ENCODE peak calls at places on chromosomes 7 and 10, in nine cellular contexts. One of them, this sample, is unnamed.
A peak's percentile ranks its signal among the peaks of the same experiment; 100 is the strongest.

GRCh38 chr7:116284390-116284789 is 74.1 kb downstream of the TES start:
- DNase-seq in EH: peak; percentile 52
- DNase-seq in stimulated activated CD4-positive, alpha-beta T cell treated with anti-CD3 and anti-CD28 coated beads, Interleukin-4, amount 100 ng/mL, for 48 hours: no peak
- DNase-seq in MV-4-11: no peak
- DNase-seq in posterior cingulate gyrus: no peak
- DNase-seq in neural progenitor cell: no peak
- DNase-seq in retina: no peak
- DNase-seq in ELR: peak; percentile 31
- DNase-seq in NCI-H1436: no peak
- DNase-seq in this sample: no peak

GRCh38 chr10:46223064-46223480 is 63.7 kb upstream of the ANTXRL start:
- DNase-seq in posterior cingulate gyrus: no peak
- DNase-seq in EH: no peak
- DNase-seq in neural progenitor cell: no peak
- DNase-seq in retina: no peak
- DNase-seq in ELR: no peak
- DNase-seq in stimulated activated CD4-positive, alpha-beta T cell treated with anti-CD3 and anti-CD28 coated beads, Interleukin-4, amount 100 ng/mL, for 48 hours: peak; percentile 18
- DNase-seq in MV-4-11: no peak
- DNase-seq in NCI-H1436: no peak
- DNase-seq in this sample: no peak

GRCh38 chr7:1927942-1928341 is 257.9 kb downstream of the ELFN1 start:
- DNase-seq in EH: no peak
- DNase-seq in neural progenitor cell: no peak
- DNase-seq in ELR: no peak
- DNase-seq in NCI-H1436: no peak
- DNase-seq in retina: no peak
- DNase-seq in MV-4-11: no peak
- DNase-seq in stimulated activated CD4-positive, alpha-beta T cell treated with anti-CD3 and anti-CD28 coated beads, Interleukin-4, amount 100 ng/mL, for 48 hours: no peak
- DNase-seq in posterior cingulate gyrus: no peak
- DNase-seq in this sample: no peak

GRCh38 chr10:58937423-58937822 is 239.0 kb upstream of the PHYHIPL start:
- DNase-seq in neural progenitor cell: no peak
- DNase-seq in stimulated activated CD4-positive, alpha-beta T cell treated with anti-CD3 and anti-CD28 coated beads, Interleukin-4, amount 100 ng/mL, for 48 hours: no peak
- DNase-seq in EH: no peak
- DNase-seq in MV-4-11: no peak
- DNase-seq in ELR: no peak
- DNase-seq in posterior cingulate gyrus: no peak
- DNase-seq in NCI-H1436: no peak
- DNase-seq in retina: no peak
- DNase-seq in this sample: no peak

GRCh38 chr10:101273330-101273729 is 44.1 kb upstream of the LBX1 start:
- DNase-seq in ELR: no peak
- DNase-seq in stimulated activated CD4-positive, alpha-beta T cell treated with anti-CD3 and anti-CD28 coated beads, Interleukin-4, amount 100 ng/mL, for 48 hours: no peak
- DNase-seq in MV-4-11: no peak
- DNase-seq in NCI-H1436: no peak
- DNase-seq in posterior cingulate gyrus: no peak
- DNase-seq in neural progenitor cell: no peak
- DNase-seq in EH: peak; percentile 17
- DNase-seq in retina: no peak
- DNase-seq in this sample: no peak

GRCh38 chr10:97785731-97786130 is 13.9 kb upstream of the SFRP5 start:
- DNase-seq in retina: no peak
- DNase-seq in posterior cingulate gyrus: no peak
- DNase-seq in NCI-H1436: no peak
- DNase-seq in MV-4-11: no peak
- DNase-seq in ELR: no peak
- DNase-seq in stimulated activated CD4-positive, alpha-beta T cell treated with anti-CD3 and anti-CD28 coated beads, Interleukin-4, amount 100 ng/mL, for 48 hours: no peak
- DNase-seq in neural progenitor cell: no peak
- DNase-seq in EH: no peak
- DNase-seq in this sample: no peak

GRCh38 chr10:106360870-106361269 is 803.6 kb downstream of the SORCS1 start:
- DNase-seq in EH: peak; percentile 93
- DNase-seq in stimulated activated CD4-positive, alpha-beta T cell treated with anti-CD3 and anti-CD28 coated beads, Interleukin-4, amount 100 ng/mL, for 48 hours: no peak
- DNase-seq in NCI-H1436: no peak
- DNase-seq in posterior cingulate gyrus: no peak
- DNase-seq in retina: no peak
- DNase-seq in ELR: peak; percentile 90
- DNase-seq in neural progenitor cell: no peak
- DNase-seq in MV-4-11: no peak
- DNase-seq in this sample: no peak

GRCh38 chr10:17026686-17027485 is 102.7 kb downstream of the CUBN start:
- DNase-seq in NCI-H1436: no peak
- DNase-seq in posterior cingulate gyrus: no peak
- DNase-seq in MV-4-11: peak; percentile 32
- DNase-seq in ELR: peak; percentile 92
- DNase-seq in neural progenitor cell: no peak
- DNase-seq in retina: no peak
- DNase-seq in stimulated activated CD4-positive, alpha-beta T cell treated with anti-CD3 and anti-CD28 coated beads, Interleukin-4, amount 100 ng/mL, for 48 hours: peak; percentile 43
- DNase-seq in EH: peak; percentile 32
- DNase-seq in this sample: no peak

GRCh38 chr10:127343831-127344230 is 147.4 kb upstream of the INSYN2A start:
- DNase-seq in neural progenitor cell: no peak
- DNase-seq in posterior cingulate gyrus: no peak
- DNase-seq in retina: no peak
- DNase-seq in stimulated activated CD4-positive, alpha-beta T cell treated with anti-CD3 and anti-CD28 coated beads, Interleukin-4, amount 100 ng/mL, for 48 hours: no peak
- DNase-seq in ELR: no peak
- DNase-seq in MV-4-11: no peak
- DNase-seq in EH: no peak
- DNase-seq in NCI-H1436: no peak
- DNase-seq in this sample: no peak

GRCh38 chr7:26705567-26705966 is 158.8 kb downstream of the SKAP2 start:
- DNase-seq in EH: peak; percentile 94
- DNase-seq in neural progenitor cell: no peak
- DNase-seq in posterior cingulate gyrus: no peak
- DNase-seq in stimulated activated CD4-positive, alpha-beta T cell treated with anti-CD3 and anti-CD28 coated beads, Interleukin-4, amount 100 ng/mL, for 48 hours: no peak
- DNase-seq in ELR: peak; percentile 97
- DNase-seq in retina: no peak
- DNase-seq in NCI-H1436: no peak
- DNase-seq in MV-4-11: no peak
- DNase-seq in this sample: peak; percentile 64

GRCh38 chr10:78972947-78973900 is 95.5 kb upstream of the ZMIZ1 start:
- DNase-seq in ELR: peak; percentile 96
- DNase-seq in stimulated activated CD4-positive, alpha-beta T cell treated with anti-CD3 and anti-CD28 coated beads, Interleukin-4, amount 100 ng/mL, for 48 hours: peak; percentile 46
- DNase-seq in EH: peak; percentile 96
- DNase-seq in MV-4-11: peak; percentile 83
- DNase-seq in posterior cingulate gyrus: peak; percentile 86
- DNase-seq in NCI-H1436: peak; percentile 90
- DNase-seq in retina: peak; percentile 92
- DNase-seq in neural progenitor cell: peak; percentile 91
- DNase-seq in this sample: peak; percentile 97

GRCh38 chr7:138785587-138786437 is 12.0 kb upstream of the TMEM213 start:
- DNase-seq in ELR: peak; percentile 54
- DNase-seq in retina: no peak
- DNase-seq in stimulated activated CD4-positive, alpha-beta T cell treated with anti-CD3 and anti-CD28 coated beads, Interleukin-4, amount 100 ng/mL, for 48 hours: no peak
- DNase-seq in posterior cingulate gyrus: no peak
- DNase-seq in MV-4-11: no peak
- DNase-seq in NCI-H1436: no peak
- DNase-seq in neural progenitor cell: no peak
- DNase-seq in EH: peak; percentile 41
- DNase-seq in this sample: peak; percentile 15

This sample was measured in HepG2.